ENCODE peak calls at places on chromosomes 11 and 22, in seven cellular contexts. A is A673, B is mammary epithelial cell, Y is colonic mucosa, C is adrenal gland, S is ovary, R is right atrium auricular region. Q is an unnamed sample. For H3K4me1, the result is how much of the 10 kb centered on the place peaks cover.

GRCh38 chr22:32849501-32849900 is 48.0 kb downstream of the TIMP3 start:
- DNase-seq in A (no peak), B (no peak), Y (no peak), C (no peak), S (no peak), R (no peak), Q (no peak)

GRCh38 chr22:27833803-27834202 is 32.2 kb upstream of the MN1 start:
- DNase-seq in A (no peak), B (no peak), Y (no peak), C (no peak), S (no peak), R (no peak), Q (no peak)

GRCh38 chr11:14380947-14381555 is 22.1 kb upstream of the RRAS2 start:
- DNase-seq in A (peak), B (peak), Y (peak), C (peak), S (peak), R (peak), Q (peak)

GRCh38 chr11:84019576-84020194 is 733.5 kb upstream of the CCDC90B start:
- DNase-seq in A (no peak), B (peak), Y (no peak), C (peak), S (peak), R (no peak), Q (no peak)

GRCh38 chr11:6418958-6419611 is at the start of gene APBB1:
- DNase-seq in A (peak), B (peak), Y (peak), C (peak), S (peak), R (no peak), Q (peak)

GRCh38 chr22:26529345-26529744 is 17.1 kb upstream of the TFIP11 start:
- DNase-seq in A (no peak), B (no peak), Y (no peak), C (peak), S (no peak), R (no peak), Q (no peak)

GRCh38 chr11:134425816-134426536 is 13.9 kb upstream of the B3GAT1 start:
- DNase-seq in A (no peak), B (no peak), Y (no peak), C (no peak), S (no peak), R (no peak), Q (no peak)

GRCh38 chr11:126764221-126764620 is 236.3 kb downstream of the KIRREL3 start:
- DNase-seq in A (no peak), B (no peak), Y (no peak), C (no peak), S (no peak), R (no peak), Q (no peak)

GRCh38 chr11:44258190-44258489 is 51.8 kb downstream of the ALX4 start:
- DNase-seq in A (no peak), B (no peak), Y (no peak), C (no peak), S (no peak), R (no peak), Q (no peak)

GRCh38 chr11:2210366-2211112 is 38.9 kb upstream of the TH start:
- DNase-seq in A (no peak), B (no peak), Y (peak), C (peak), S (peak), R (peak), Q (peak)

GRCh38 chr22:32331236-32331917 is 26.3 kb upstream of the RFPL3 start:
- DNase-seq in A (peak), B (no peak), Y (no peak), C (no peak), S (no peak), R (peak), Q (no peak)

GRCh38 chr22:38824587-38824986 is 19.2 kb downstream of the NPTXR start:
- DNase-seq in A (peak), B (peak), Y (peak), C (peak), S (no peak), R (no peak), Q (no peak)

DNA sequence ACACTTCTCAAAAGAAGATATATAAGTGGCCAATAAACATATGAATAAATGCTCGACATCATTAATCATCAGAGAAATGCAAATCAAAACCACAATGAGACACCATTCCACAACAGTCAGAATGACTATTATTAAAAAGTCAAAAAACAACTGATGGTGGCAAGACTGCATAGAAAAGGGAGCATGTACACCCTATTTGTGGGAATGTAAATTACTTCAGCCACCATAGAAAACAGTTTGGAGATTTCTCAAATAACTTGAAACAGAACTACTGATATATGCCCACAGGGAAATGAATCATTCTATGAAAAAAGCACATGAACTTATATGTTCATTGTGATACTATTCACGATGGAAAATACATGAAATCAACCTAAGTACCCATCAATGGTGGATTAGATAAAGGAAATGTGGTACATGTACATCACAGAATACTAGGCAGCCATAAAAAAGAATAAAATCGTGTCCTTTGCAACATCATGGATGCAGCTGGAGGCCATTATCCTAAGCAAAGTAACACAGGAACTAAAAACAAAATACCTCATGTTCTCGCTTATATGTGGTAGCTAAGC is 42.4 kb downstream of the GLYATL2 start:
- DNase-seq in A (no peak), B (no peak), Y (no peak), C (no peak), S (no peak), R (no peak), Q (no peak)
- H3K4me1 ChIP-seq in A (under half), B (under half), Y (under half), C (under half), S (under half), R (under half), Q (under half)

DNA sequence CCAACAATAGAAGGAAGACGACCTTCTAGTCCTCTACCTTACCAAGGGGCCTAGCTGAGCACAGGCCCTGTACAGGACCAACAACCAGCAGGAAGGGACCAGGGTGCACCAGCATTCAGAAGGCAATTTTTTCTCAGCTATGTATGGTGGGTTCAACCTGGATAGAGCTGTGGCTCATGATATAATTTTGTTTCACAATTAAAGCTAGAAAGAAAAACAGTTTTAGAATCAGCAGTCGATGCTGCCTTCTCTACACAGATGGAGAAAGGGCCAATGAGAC is 3.7 kb downstream of the DGCR2 start:
- DNase-seq in A (no peak), B (no peak), Y (no peak), C (no peak), S (no peak), R (no peak), Q (no peak)
- H3K4me1 ChIP-seq in A (under half), B (under half), Y (under half), C (under half), S (under half), R (half or more), Q (under half)

GRCh38 chr11:27215471-27216267 is 147.3 kb downstream of the CCDC34 start:
- DNase-seq in A (no peak), B (no peak), Y (peak), C (peak), S (peak), R (no peak), Q (peak)

GRCh38 chr11:27218498-27219038 is 144.4 kb downstream of the CCDC34 start:
- DNase-seq in A (peak), B (no peak), Y (no peak), C (no peak), S (no peak), R (no peak), Q (no peak)

GRCh38 chr11:27217948-27218410 is 145.0 kb downstream of the CCDC34 start:
- DNase-seq in A (no peak), B (peak), Y (no peak), C (peak), S (no peak), R (no peak), Q (no peak)

GRCh38 chr11:27216268-27217149 is 146.5 kb downstream of the CCDC34 start:
- DNase-seq in A (peak), B (no peak), Y (peak), C (peak), S (peak), R (peak), Q (peak)

GRCh38 chr11:27217496-27217895 is 145.5 kb downstream of the CCDC34 start:
- DNase-seq in A (no peak), B (no peak), Y (no peak), C (no peak), S (no peak), R (no peak), Q (no peak)
- H3K4me1 ChIP-seq in A (half or more), B (under half), Y (under half), C (half or more), S (under half), R (under half), Q (under half)

DNA sequence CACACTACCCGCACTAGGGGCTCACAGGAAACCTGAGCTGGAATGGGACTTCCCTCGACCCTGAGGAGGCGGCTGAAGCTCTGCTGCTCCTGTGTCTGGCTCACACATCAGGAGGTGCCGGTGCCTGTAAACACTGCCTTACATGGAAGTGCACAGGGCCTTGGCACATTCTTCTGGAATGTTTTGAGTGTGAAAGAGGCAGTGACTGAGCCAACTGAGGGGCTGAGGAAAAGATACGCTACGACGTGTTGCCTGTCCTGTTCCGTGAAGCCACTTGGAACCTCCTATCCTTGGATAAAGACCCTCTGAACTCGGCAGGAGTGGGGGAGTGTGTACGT is 10.5 kb downstream of the TXN2 start:
- DNase-seq in A (no peak), B (no peak), Y (no peak), C (no peak), S (no peak), R (no peak), Q (peak)
- H3K4me1 ChIP-seq in A (under half), B (half or more), Y (under half), C (under half), S (under half), R (under half), Q (under half)

GRCh38 chr11:93489841-93490240 is 53.4 kb downstream of the SMCO4 start:
- DNase-seq in A (no peak), B (no peak), Y (no peak), C (no peak), S (no peak), R (no peak), Q (no peak)
- H3K4me1 ChIP-seq in A (under half), B (under half), Y (under half), C (under half), S (under half), R (under half), Q (under half)

DNA sequence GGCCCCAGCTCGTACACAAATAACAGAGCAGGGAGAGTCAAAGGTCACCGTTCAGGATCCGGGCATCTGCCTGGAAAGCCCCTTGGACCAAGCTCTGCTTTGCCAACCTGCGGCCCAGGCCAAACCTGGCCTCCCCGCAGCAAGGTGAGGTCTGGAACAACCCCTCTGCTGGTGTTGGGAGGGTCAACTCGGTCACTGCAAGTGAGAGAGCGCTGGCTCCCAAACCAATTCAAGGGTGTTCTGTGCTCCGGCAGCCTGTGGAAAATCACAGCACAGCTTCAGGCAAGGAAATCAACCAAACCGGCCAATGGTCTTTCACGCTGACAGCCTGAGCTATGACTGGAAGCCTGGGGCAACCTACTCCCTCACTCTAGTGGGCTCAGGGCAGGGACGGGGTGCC is 63.4 kb downstream of the MYH9 start:
- DNase-seq in A (no peak), B (no peak), Y (no peak), C (no peak), S (no peak), R (no peak), Q (no peak)
- H3K4me1 ChIP-seq in A (under half), B (half or more), Y (under half), C (under half), S (under half), R (half or more), Q (under half)